ENCODE peak calls at places on chromosome 12, in six cellular contexts. P is right lobe of liver, T is NB4, D is esophagus squamous epithelium, F is A549, H is body of pancreas. B is an unnamed sample.

GRCh38 chr12:481422-481821 is 21.7 kb downstream of the B4GALNT3 start:
- DNase-seq in F (no peak), H (peak), P (no peak), T (peak), D (no peak), B (no peak)

GRCh38 chr12:54411398-54412241 is 7.4 kb downstream of the ITGA5 start:
- DNase-seq in T (peak), P (no peak), D (no peak), H (no peak), F (no peak), B (peak)

GRCh38 chr12:46771268-46771837 is 54.4 kb downstream of the SLC38A4 start:
- DNase-seq in H (no peak), P (no peak), T (no peak), D (no peak), F (no peak), B (no peak)

GRCh38 chr12:78684419-78684818 is 180.2 kb upstream of the SYT1 start:
- DNase-seq in P (no peak), H (no peak), F (no peak), D (no peak), T (no peak), B (no peak)

GRCh38 chr12:131950182-131950913 is 606 bp downstream of the EP400 start:
- DNase-seq in F (no peak), P (peak), T (peak), D (no peak), H (peak), B (no peak)

GRCh38 chr12:27276275-27276674 is 32.2 kb downstream of the STK38L start:
- DNase-seq in H (no peak), P (no peak), F (no peak), T (no peak), D (no peak), B (no peak)

GRCh38 chr12:120965534-120966091 is 12.7 kb upstream of the HNF1A start:
- DNase-seq in H (no peak), P (no peak), T (no peak), D (no peak), F (no peak), B (no peak)

GRCh38 chr12:87323369-87323768 is 705.8 kb downstream of the C12orf50 start:
- DNase-seq in T (no peak), H (no peak), P (no peak), D (no peak), F (no peak), B (no peak)

GRCh38 chr12:69985656-69986055 is 160.6 kb downstream of the MYRFL start:
- DNase-seq in T (peak), H (no peak), P (no peak), D (no peak), F (peak), B (peak)

GRCh38 chr12:89980236-89980635 is 271.6 kb upstream of the ATP2B1 start:
- DNase-seq in D (no peak), P (no peak), H (peak), T (peak), F (no peak), B (no peak)

GRCh38 chr12:75476076-75476475 is 4.5 kb upstream of the GLIPR1 start:
- DNase-seq in T (no peak), F (no peak), H (no peak), P (no peak), D (no peak), B (no peak)

GRCh38 chr12:67354966-67355365 is 85.8 kb downstream of the CAND1 start:
- DNase-seq in H (no peak), D (no peak), F (no peak), T (no peak), P (no peak), B (no peak)

GRCh38 chr12:39103552-39104165 is 198.3 kb upstream of the CPNE8 start:
- DNase-seq in F (peak), H (no peak), T (peak), P (no peak), D (no peak), B (peak)

GRCh38 chr12:113381237-113381636 is 22.4 kb downstream of the SDS start:
- DNase-seq in F (no peak), H (no peak), T (no peak), D (no peak), P (no peak), B (no peak)

GRCh38 chr12:16594796-16595195 is 11.2 kb downstream of the LMO3 start:
- DNase-seq in T (no peak), H (no peak), P (no peak), D (no peak), F (no peak), B (no peak)

GRCh38 chr12:72178244-72178643 is 93.9 kb upstream of the TRHDE start:
- DNase-seq in F (no peak), P (no peak), T (no peak), D (no peak), H (no peak), B (no peak)

GRCh38 chr12:47360771-47361388 is 281.1 kb upstream of the AMIGO2 start:
- DNase-seq in T (peak), F (no peak), H (no peak), D (no peak), P (no peak), B (no peak)

GRCh38 chr12:25970082-25970481 is 11.6 kb downstream of the RASSF8 start:
- DNase-seq in D (no peak), H (no peak), F (no peak), P (no peak), T (no peak), B (no peak)

GRCh38 chr12:69056743-69057515 is 124.0 kb upstream of the CPM start:
- DNase-seq in H (no peak), T (no peak), P (no peak), F (no peak), D (no peak), B (no peak)

GRCh38 chr12:102992720-102993119 is 35.2 kb downstream of the ASCL1 start:
- DNase-seq in F (no peak), T (no peak), D (no peak), P (no peak), H (no peak), B (no peak)
- TF ChIP-seq POLR2A in F (no peak), T (no peak), D (no peak), P (no peak), H (no peak), B (no peak)

GRCh38 chr12:52874573-52875435 is 26.0 kb upstream of the KRT78 start:
- DNase-seq in H (no peak), P (no peak), T (peak), F (no peak), D (no peak), B (peak)
- TF ChIP-seq POLR2A in H (no peak), P (no peak), T (no peak), F (no peak), D (no peak), B (no peak)

DNA sequence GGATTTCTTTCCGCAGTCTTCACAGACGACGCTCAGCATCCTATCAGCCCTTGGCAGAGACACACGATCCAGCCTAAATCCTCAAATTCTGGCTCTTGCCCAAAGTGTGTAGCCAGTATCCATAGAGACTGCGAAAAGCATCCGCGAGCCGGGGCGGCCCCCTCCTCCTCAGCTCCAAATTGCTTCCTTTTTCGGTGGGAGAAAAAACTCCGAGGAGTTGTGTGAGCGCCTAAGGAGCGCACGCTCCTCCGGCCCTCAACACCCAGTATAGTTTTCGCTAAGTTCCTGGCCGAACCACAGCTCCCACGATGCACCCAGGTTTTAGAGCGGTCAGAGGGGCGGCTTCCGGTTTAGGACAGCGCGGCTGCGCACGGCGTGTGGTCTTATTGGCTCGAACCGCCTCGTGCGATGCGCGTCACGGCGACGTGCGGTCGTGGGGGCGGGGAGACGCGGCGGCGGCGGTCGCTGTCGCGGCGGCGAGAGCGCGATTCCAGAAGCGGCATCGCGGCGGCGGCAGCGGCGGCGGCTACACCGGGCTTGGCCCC is at the start of gene ADIPOR2:
- DNase-seq in T (peak), F (peak), H (peak), P (peak), D (peak), B (peak)
- TF ChIP-seq POLR2A in T (peak), F (peak), H (peak), P (peak), D (no peak), B (peak)

DNA sequence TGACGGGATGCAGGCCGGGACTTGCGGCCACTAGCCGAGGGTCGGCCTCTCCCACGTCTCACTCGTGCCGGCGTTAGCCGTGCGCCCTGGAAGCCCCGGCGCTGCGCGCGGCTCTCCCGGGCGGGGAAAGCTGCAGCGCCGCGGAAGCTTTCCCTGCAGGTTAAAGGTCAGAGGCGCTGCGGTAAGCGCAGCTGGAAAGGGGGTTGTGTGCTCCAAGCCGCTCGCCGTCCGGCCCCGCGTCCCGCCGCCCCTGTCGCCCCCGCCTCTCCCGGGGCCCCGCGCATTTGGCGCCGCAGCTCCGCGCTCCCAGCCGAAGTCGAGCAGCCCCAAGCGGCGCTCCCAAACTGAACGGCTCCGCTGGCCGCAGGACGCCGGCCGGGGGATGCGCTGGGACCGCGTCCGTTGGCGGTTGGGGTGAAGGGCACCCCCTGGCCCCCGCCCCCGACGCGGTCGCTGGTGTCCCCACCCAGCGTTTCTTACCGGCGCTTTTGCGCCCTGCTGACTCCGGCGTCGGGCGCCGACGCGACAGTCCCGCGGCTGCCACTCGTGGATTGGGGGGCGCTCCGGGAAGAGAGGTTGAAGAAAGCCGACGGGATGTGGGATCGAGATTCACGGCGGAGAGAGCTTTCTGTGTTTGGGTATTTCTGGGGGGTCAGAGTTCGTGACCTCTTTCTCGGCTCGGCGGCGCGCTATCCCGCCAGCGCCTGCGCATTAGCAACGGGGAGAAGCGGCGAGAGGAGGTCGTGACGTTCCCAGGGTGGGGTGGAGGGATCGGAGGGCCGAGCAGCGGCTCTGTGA is at the start of gene NR2C1:
- DNase-seq in D (peak), H (peak), T (peak), P (peak), F (peak), B (peak)
- TF ChIP-seq POLR2A in D (no peak), H (peak), T (peak), P (peak), F (peak), B (peak)

GRCh38 chr12:49126852-49127763 is 4.1 kb downstream of the TUBA1B start:
- DNase-seq in F (no peak), T (peak), P (no peak), D (no peak), H (no peak), B (no peak)
- TF ChIP-seq POLR2A in F (no peak), T (no peak), P (no peak), D (no peak), H (no peak), B (no peak)

DNA sequence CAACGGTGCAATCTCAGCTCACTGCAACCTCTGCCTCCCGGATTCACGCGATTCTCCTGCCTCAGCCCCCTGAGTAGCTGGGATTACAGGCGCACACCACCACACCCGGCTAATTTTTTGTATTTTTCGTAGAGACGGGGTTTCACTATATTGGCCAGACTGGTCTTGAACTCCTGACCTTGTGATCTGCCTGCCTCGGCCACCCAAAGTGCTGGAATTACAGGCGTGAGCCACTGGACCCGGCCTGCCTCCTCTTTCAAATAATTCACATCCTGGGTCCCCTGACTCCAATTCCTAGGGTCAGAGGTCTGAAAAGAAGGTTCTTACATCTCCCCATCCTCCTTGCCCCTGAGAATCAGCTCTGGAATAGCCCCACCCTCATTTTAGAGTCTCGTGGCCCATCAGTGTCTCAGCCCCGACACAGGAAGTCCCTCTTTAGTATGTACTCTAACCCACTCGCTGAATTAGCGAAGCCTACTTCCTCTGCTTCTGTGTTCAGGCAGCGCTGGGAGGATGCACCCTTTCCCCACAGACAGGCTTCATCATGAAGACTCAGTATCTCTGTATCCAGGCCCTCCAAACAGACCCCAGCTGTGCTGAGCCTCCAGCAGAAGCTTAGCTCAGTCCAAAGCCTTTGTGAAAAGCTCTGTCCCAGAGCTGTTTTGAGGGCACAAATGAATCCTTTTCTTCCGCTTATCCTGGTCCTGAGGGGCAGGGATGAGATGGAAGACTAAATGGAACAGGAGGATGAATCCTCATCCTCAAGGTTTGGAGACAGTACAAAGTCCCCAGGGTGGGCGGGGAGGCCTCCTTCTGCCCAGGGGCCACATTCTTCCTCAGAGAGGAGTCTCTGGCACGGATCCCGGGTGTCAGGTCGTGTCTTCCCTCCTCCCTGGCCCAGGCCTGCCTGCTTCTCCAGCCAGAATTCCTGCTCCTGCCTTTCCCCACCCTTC is 3.5 kb downstream of the LPAR5 start:
- DNase-seq in F (no peak), H (no peak), P (no peak), D (no peak), T (peak), B (no peak)
- TF ChIP-seq POLR2A in F (no peak), H (peak), P (no peak), D (no peak), T (no peak), B (no peak)

GRCh38 chr12:111841750-111842555 is at the start of gene MAPKAPK5:
- DNase-seq in D (peak), H (peak), P (peak), T (peak), F (peak), B (peak)
- TF ChIP-seq POLR2A in D (no peak), H (peak), P (peak), T (peak), F (peak), B (peak)

GRCh38 chr12:56634837-56635538 is 4.9 kb upstream of the BAZ2A start:
- DNase-seq in P (peak), F (peak), H (peak), T (peak), D (no peak), B (peak)
- TF ChIP-seq POLR2A in P (peak), F (peak), H (peak), T (peak), D (no peak), B (peak)

GRCh38 chr12:98503593-98504367 is 11.6 kb upstream of the TMPO start:
- DNase-seq in P (peak), H (peak), F (peak), T (peak), D (peak), B (peak)
- TF ChIP-seq POLR2A in P (peak), H (peak), F (peak), T (peak), D (no peak), B (no peak)